ENCODE peak calls at places on chromosome 12, in five cellular contexts. H is BJ, U is NCI-H187 treated with DMSO at 0.1 percent for 48 hours, C is left ventricle myocardium inferior, O is CMK. B is an unnamed sample.

GRCh38 chr12:953776-954175 is 4.3 kb upstream of the RAD52 start:
- DNase-seq in H (peak), U (no peak), C (no peak), O (no peak), B (no peak)

GRCh38 chr12:107351109-107351508 is 257.8 kb upstream of the CRY1 start:
- DNase-seq in H (no peak), U (no peak), C (no peak), O (no peak), B (no peak)

GRCh38 chr12:103583008-103583407 is 4.1 kb upstream of the STAB2 start:
- DNase-seq in H (no peak), U (no peak), C (no peak), O (no peak), B (no peak)

GRCh38 chr12:19431407-19432308 is 7.6 kb upstream of the AEBP2 start:
- DNase-seq in H (peak), U (no peak), C (no peak), O (no peak), B (peak)

GRCh38 chr12:49507139-49507538 is 31.7 kb upstream of the KCNH3 start:
- DNase-seq in H (peak), U (no peak), C (no peak), O (no peak), B (no peak)

GRCh38 chr12:30187426-30187825 is 403.7 kb upstream of the TMTC1 start:
- DNase-seq in H (no peak), U (no peak), C (no peak), O (no peak), B (no peak)

GRCh38 chr12:110689002-110689600 is at the start of gene HVCN1:
- DNase-seq in H (no peak), U (no peak), C (peak), O (no peak), B (no peak)

GRCh38 chr12:112936927-112937326 is 1.3 kb upstream of the OAS3 start:
- DNase-seq in H (no peak), U (no peak), C (no peak), O (no peak), B (peak)

GRCh38 chr12:3142386-3142785 is 65.2 kb downstream of the TSPAN9 start:
- DNase-seq in H (no peak), U (no peak), C (no peak), O (no peak), B (no peak)

GRCh38 chr12:20629414-20630156 is 65.5 kb upstream of the SLCO1C1 start:
- DNase-seq in H (no peak), U (no peak), C (peak), O (no peak), B (no peak)

GRCh38 chr12:64672925-64673409 is 62.7 kb downstream of the RASSF3 start:
- DNase-seq in H (no peak), U (no peak), C (peak), O (no peak), B (peak)

GRCh38 chr12:19707948-19708409 is 268.7 kb downstream of the AEBP2 start:
- DNase-seq in H (no peak), U (no peak), C (no peak), O (no peak), B (no peak)

GRCh38 chr12:72296389-72296788 is 24.2 kb downstream of the TRHDE start:
- DNase-seq in H (peak), U (no peak), C (no peak), O (no peak), B (no peak)

GRCh38 chr12:118541945-118542344 is 165.6 kb downstream of the SUDS3 start:
- DNase-seq in H (no peak), U (no peak), C (no peak), O (no peak), B (no peak)

GRCh38 chr12:34396006-34396860 is 373.9 kb downstream of the ALG10 start:
- DNase-seq in H (no peak), U (no peak), C (peak), O (no peak), B (no peak)

GRCh38 chr12:130796985-130797686 is 41.9 kb downstream of the STX2 start:
- DNase-seq in H (no peak), U (no peak), C (no peak), O (no peak), B (no peak)

GRCh38 chr12:7269273-7269672 is 34.6 kb upstream of the ACSM4 start:
- DNase-seq in H (no peak), U (no peak), C (no peak), O (no peak), B (no peak)

GRCh38 chr12:1695836-1696670 is 5.2 kb downstream of the ADIPOR2 start:
- DNase-seq in H (no peak), U (no peak), C (no peak), O (no peak), B (no peak)

GRCh38 chr12:75979181-75979580 is 52.4 kb downstream of the PHLDA1 start:
- DNase-seq in H (no peak), U (no peak), C (no peak), O (no peak), B (no peak)

GRCh38 chr12:30026621-30027234 is 243.0 kb upstream of the TMTC1 start:
- DNase-seq in H (peak), U (no peak), C (no peak), O (no peak), B (no peak)

GRCh38 chr12:171743-172705 is 41.9 kb downstream of the SLC6A12 start:
- DNase-seq in H (no peak), U (no peak), C (no peak), O (peak), B (no peak)

B was measured in DMS153.